ENCODE peak calls at places on chromosomes 13 and 19, in four cellular contexts. F is K562, V is A549, M is GM12878. U is an unnamed sample.

GRCh38 chr19:38304866-38305429 is 897 bp downstream of the C19orf33 start:
- DNase-seq in F (peak; percentile 97), V (peak; percentile 100), M (no peak), U (peak; percentile 85)

GRCh38 chr13:42279080-42279479 is 7.1 kb downstream of the AKAP11 start:
- DNase-seq in F (no peak), V (no peak), M (no peak), U (no peak)

GRCh38 chr13:59687028-59687427 is 476.7 kb downstream of the DIAPH3 start:
- DNase-seq in F (no peak), V (no peak), M (no peak), U (no peak)

GRCh38 chr13:40189885-40190655 is 476.4 kb downstream of the FOXO1 start:
- DNase-seq in F (no peak), V (no peak), M (no peak), U (no peak)

GRCh38 chr13:111503905-111504695 is 183.7 kb downstream of the TEX29 start:
- DNase-seq in F (no peak), V (no peak), M (no peak), U (no peak)

GRCh38 chr13:89627991-89628390 is 1719.5 kb upstream of the MIR17HG start:
- DNase-seq in F (no peak), V (no peak), M (no peak), U (no peak)

GRCh38 chr13:100306042-100306441 is 217.1 kb downstream of the PCCA start:
- DNase-seq in F (no peak), V (no peak), M (no peak), U (no peak)

GRCh38 chr19:593055-593454 is 3.4 kb downstream of the HCN2 start:
- DNase-seq in F (no peak), V (no peak), M (no peak), U (no peak)

GRCh38 chr13:76974618-76974975 is 17.3 kb upstream of the CLN5 start:
- DNase-seq in F (no peak), V (no peak), M (no peak), U (no peak)

GRCh38 chr19:538641-539428 is 5.0 kb upstream of the GZMM start:
- DNase-seq in F (no peak), V (no peak), M (no peak), U (no peak)

GRCh38 chr19:45442927-45443461 is 19.3 kb upstream of the ERCC1 start:
- DNase-seq in F (peak; percentile 59), V (peak; percentile 93), M (no peak), U (peak; percentile 74)

GRCh38 chr19:51147663-51148062 is 5.6 kb downstream of the SIGLEC7 start:
- DNase-seq in F (peak; percentile 32), V (no peak), M (no peak), U (no peak)

GRCh38 chr13:113202912-113203311 is 5.6 kb downstream of the PCID2 start:
- DNase-seq in F (no peak), V (no peak), M (no peak), U (no peak)

GRCh38 chr13:21137696-21138095 is 38.7 kb downstream of the SKA3 start:
- DNase-seq in F (no peak), V (peak; percentile 25), M (no peak), U (no peak)

GRCh38 chr19:35942235-35942634 is 6.1 kb downstream of the LRFN3 start:
- DNase-seq in F (no peak), V (no peak), M (no peak), U (no peak)

GRCh38 chr13:113726961-113727411 is 32.0 kb upstream of the TMEM255B start:
- DNase-seq in F (no peak), V (no peak), M (no peak), U (no peak)

GRCh38 chr13:111368091-111368490 is 47.6 kb downstream of the TEX29 start:
- DNase-seq in F (no peak), V (no peak), M (no peak), U (no peak)

GRCh38 chr19:27909185-27909840 is 1303.6 kb downstream of the UQCRFS1 start:
- DNase-seq in F (no peak), V (no peak), M (no peak), U (no peak)

GRCh38 chr19:35932291-35932936 is 3.8 kb upstream of the LRFN3 start:
- DNase-seq in F (no peak), V (no peak), M (no peak), U (no peak)

GRCh38 chr19:15266683-15267082 is 34.4 kb upstream of the EPHX3 start:
- DNase-seq in F (no peak), V (no peak), M (no peak), U (no peak)

GRCh38 chr19:15264061-15264932 is 32.0 kb upstream of the EPHX3 start:
- DNase-seq in F (peak; percentile 65), V (peak; percentile 64), M (no peak), U (peak; percentile 51)

GRCh38 chr19:15264933-15265206 is 32.6 kb upstream of the EPHX3 start:
- DNase-seq in F (no peak), V (no peak), M (no peak), U (no peak)

GRCh38 chr19:15265214-15265613 is 33.0 kb upstream of the EPHX3 start:
- DNase-seq in F (no peak), V (no peak), M (no peak), U (no peak)

DNA sequence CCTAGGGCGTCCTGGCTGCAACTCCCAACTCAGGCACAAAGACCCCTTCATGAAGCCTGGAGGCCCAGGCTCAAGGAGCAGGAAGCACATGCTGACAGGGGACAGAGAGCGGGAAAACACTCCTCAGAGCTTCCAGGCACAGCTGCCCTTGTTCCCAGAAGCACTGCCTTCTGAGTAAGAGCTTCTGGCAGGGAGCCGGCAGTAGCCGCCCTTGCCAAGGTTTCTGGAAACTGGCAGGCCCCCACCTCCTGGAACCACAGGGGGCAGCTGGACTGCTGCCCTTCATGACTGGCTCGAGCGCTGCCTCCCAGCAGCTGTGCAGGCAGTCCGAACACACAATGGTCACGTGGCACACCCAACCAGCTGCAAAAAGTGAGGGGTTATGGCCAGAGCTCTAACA is 33.6 kb upstream of the EPHX3 start:
- DNase-seq in F (no peak), V (no peak), M (no peak), U (no peak)
- TF ChIP-seq HDAC2 in F (no peak), V (no peak), M (no peak), U (no peak)

GRCh38 chr19:3618811-3619630 is 7.6 kb downstream of the CACTIN start:
- DNase-seq in F (no peak), V (no peak), M (no peak), U (no peak)

GRCh38 chr19:3615524-3616135 is 9.0 kb upstream of the TBXA2R start:
- DNase-seq in F (no peak), V (no peak), M (no peak), U (no peak)

GRCh38 chr19:3619631-3620012 is 7.0 kb downstream of the CACTIN start:
- DNase-seq in F (no peak), V (no peak), M (no peak), U (no peak)

GRCh38 chr19:3618144-3618810 is 8.3 kb downstream of the CACTIN start:
- DNase-seq in F (peak; percentile 88), V (peak; percentile 44), M (peak; percentile 12), U (peak; percentile 96)

GRCh38 chr19:3617463-3617862 is 9.1 kb downstream of the CACTIN start:
- DNase-seq in F (no peak), V (no peak), M (no peak), U (no peak)
- TF ChIP-seq HDAC2 in F (no peak), V (no peak), M (no peak), U (no peak)

GRCh38 chr19:32823747-32824102 is 45.8 kb downstream of the SLC7A9 start:
- DNase-seq in F (no peak), V (no peak), M (no peak), U (no peak)

GRCh38 chr19:32824906-32825608 is 44.5 kb downstream of the SLC7A9 start:
- DNase-seq in F (no peak), V (no peak), M (no peak), U (no peak)

GRCh38 chr19:32824136-32824835 is 45.3 kb downstream of the SLC7A9 start:
- DNase-seq in F (no peak), V (no peak), M (no peak), U (no peak)

GRCh38 chr19:32819415-32820400 is 49.9 kb downstream of the SLC7A9 start:
- DNase-seq in F (no peak), V (no peak), M (no peak), U (no peak)

GRCh38 chr19:32822916-32823746 is 46.4 kb downstream of the SLC7A9 start:
- DNase-seq in F (no peak), V (no peak), M (no peak), U (no peak)
- TF ChIP-seq HDAC2 in F (no peak), V (no peak), M (no peak), U (no peak)

GRCh38 chr13:34340534-34340933 is 522.6 kb downstream of the RFC3 start:
- DNase-seq in F (no peak), V (peak; percentile 69), M (no peak), U (no peak)
- TF ChIP-seq HDAC2 in F (no peak), V (no peak), M (no peak), U (no peak)

GRCh38 chr13:98664510-98664909 is 87.6 kb upstream of the STK24 start:
- DNase-seq in F (no peak), V (no peak), M (no peak), U (no peak)
- TF ChIP-seq HDAC2 in F (no peak), V (no peak), M (no peak), U (no peak)

DNA sequence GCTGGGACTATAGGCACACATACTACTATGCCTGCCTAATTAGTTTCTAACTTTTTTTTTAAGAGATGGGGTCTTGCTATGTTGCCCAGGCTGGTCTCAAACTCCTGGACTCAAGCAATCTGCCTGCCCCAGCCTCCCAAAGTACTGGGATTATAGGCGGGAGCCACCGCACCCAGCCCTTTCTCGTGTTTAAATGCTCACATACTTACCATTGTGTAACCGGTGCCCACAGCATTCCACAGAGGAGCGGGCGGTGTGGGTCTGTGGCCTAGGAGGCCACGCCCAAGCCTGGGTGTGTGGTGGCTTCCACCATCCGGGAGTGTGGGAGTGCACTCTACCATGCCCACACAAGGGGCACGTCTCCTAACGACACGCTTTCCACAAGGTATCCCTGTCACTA is 7.7 kb downstream of the LMNB2 start:
- DNase-seq in F (no peak), V (no peak), M (no peak), U (no peak)
- TF ChIP-seq HDAC2 in F (no peak), V (no peak), M (no peak), U (no peak)